ENCODE peak calls at places on chromosome 2, in five cellular contexts. X, Y, R, C and M are unnamed samples.

GRCh38 chr2:109135572-109136185 is 6.7 kb downstream of the SH3RF3 start:
- DNase-seq in X (peak; percentile 53), Y (peak; percentile 20), R (peak; percentile 51), C (no peak), M (no peak)

GRCh38 chr2:46504685-46505559 is 25.6 kb downstream of the TMEM247 start:
- DNase-seq in X (no peak), Y (no peak), R (no peak), C (no peak), M (no peak)

GRCh38 chr2:21358971-21359370 is 235.2 kb downstream of the TDRD15 start:
- DNase-seq in X (no peak), Y (no peak), R (no peak), C (no peak), M (no peak)

GRCh38 chr2:88334418-88334817 is 118.1 kb downstream of the FOXI3 start:
- DNase-seq in X (no peak), Y (no peak), R (no peak), C (no peak), M (no peak)

GRCh38 chr2:202378001-202378400 is 1.9 kb downstream of the BMPR2 start:
- DNase-seq in X (no peak), Y (no peak), R (no peak), C (no peak), M (no peak)

GRCh38 chr2:174786066-174786725 is 21.9 kb upstream of the CHRNA1 start:
- DNase-seq in X (no peak), Y (peak; percentile 91), R (peak; percentile 44), C (no peak), M (no peak)

GRCh38 chr2:26025509-26025908 is 8.4 kb upstream of the RAB10 start:
- DNase-seq in X (no peak), Y (no peak), R (no peak), C (no peak), M (no peak)

GRCh38 chr2:158973111-158973510 is 4.7 kb downstream of the TANC1 start:
- DNase-seq in X (no peak), Y (no peak), R (no peak), C (no peak), M (no peak)

GRCh38 chr2:9975805-9976447 is 24.4 kb downstream of the GRHL1 start:
- DNase-seq in X (no peak), Y (peak; percentile 96), R (peak; percentile 96), C (no peak), M (no peak)

GRCh38 chr2:120167272-120167671 is 55.9 kb downstream of the TMEM185B start:
- DNase-seq in X (no peak), Y (no peak), R (no peak), C (no peak), M (no peak)

GRCh38 chr2:216348909-216349308 is 23.4 kb downstream of the MARCHF4 start:
- DNase-seq in X (no peak), Y (peak; percentile 83), R (peak; percentile 35), C (no peak), M (no peak)

GRCh38 chr2:68366083-68366560 is 1.0 kb downstream of the PLEK start:
- DNase-seq in X (no peak), Y (no peak), R (no peak), C (no peak), M (no peak)

GRCh38 chr2:60629801-60630385 is 76.4 kb upstream of the BCL11A start:
- DNase-seq in X (no peak), Y (no peak), R (no peak), C (no peak), M (no peak)

GRCh38 chr2:236215761-236216333 is 47.7 kb upstream of the GBX2 start:
- DNase-seq in X (no peak), Y (no peak), R (no peak), C (no peak), M (no peak)

GRCh38 chr2:46917628-46918027 is 2.0 kb upstream of the MCFD2 start:
- DNase-seq in X (no peak), Y (no peak), R (no peak), C (no peak), M (no peak)

GRCh38 chr2:220373878-220374277 is 746.4 kb downstream of the SLC4A3 start:
- DNase-seq in X (no peak), Y (peak; percentile 37), R (peak; percentile 38), C (no peak), M (no peak)

GRCh38 chr2:175207741-175208438 is 26.4 kb upstream of the ATP5MC3 start:
- DNase-seq in X (peak; percentile 67), Y (peak; percentile 3), R (peak; percentile 2), C (no peak), M (no peak)

GRCh38 chr2:54581326-54582039 is 125.4 kb downstream of the SPTBN1 start:
- DNase-seq in X (no peak), Y (no peak), R (no peak), C (no peak), M (no peak)

GRCh38 chr2:208358758-208359631 is 47.6 kb upstream of the PTH2R start:
- DNase-seq in X (no peak), Y (peak; percentile 18), R (peak; percentile 27), C (no peak), M (no peak)

GRCh38 chr2:134845719-134846118 is 7.3 kb downstream of the ACMSD start:
- DNase-seq in X (no peak), Y (peak; percentile 85), R (peak; percentile 6), C (no peak), M (no peak)

GRCh38 chr2:10136187-10136934 is 13.8 kb downstream of the RRM2 start:
- DNase-seq in X (no peak), Y (no peak), R (no peak), C (no peak), M (no peak)

GRCh38 chr2:112321375-112322320 is 46.3 kb downstream of the ZC3H6 start:
- DNase-seq in X (no peak), Y (peak; percentile 38), R (peak; percentile 32), C (no peak), M (no peak)